ENCODE peak calls at places on chromosome 10, in seven cellular contexts. O is stomach, B is brain microvascular endothelial cell, G is colonic mucosa, J is WTC11, Y is A673, K is neural progenitor cell. P is an unnamed sample.

GRCh38 chr10:5466451-5466996 is 32.8 kb downstream of the CALML5 start:
- DNase-seq in O (peak; percentile 87), B (no peak), G (peak; percentile 90), J (peak; percentile 64), Y (no peak), K (peak; percentile 27), P (peak; percentile 52)

GRCh38 chr10:9792181-9792580 is 1225.5 kb upstream of the CELF2 start:
- DNase-seq in O (no peak), B (peak; percentile 33), G (no peak), J (no peak), Y (no peak), K (no peak), P (no peak)

GRCh38 chr10:132098539-132099421 is 33.0 kb downstream of the JAKMIP3 start:
- DNase-seq in O (peak; percentile 14), B (no peak), G (no peak), J (no peak), Y (no peak), K (no peak), P (no peak)

GRCh38 chr10:130372866-130373265 is 236.7 kb downstream of the GLRX3 start:
- DNase-seq in O (peak; percentile 10), B (no peak), G (no peak), J (no peak), Y (no peak), K (no peak), P (no peak)

GRCh38 chr10:93495654-93496321 is 624 bp upstream of the CEP55 start:
- DNase-seq in O (no peak), B (peak; percentile 26), G (peak; percentile 65), J (peak; percentile 28), Y (peak; percentile 71), K (peak; percentile 63), P (peak; percentile 54)

GRCh38 chr10:13659887-13660544 is 73.3 kb downstream of the PRPF18 start:
- DNase-seq in O (peak; percentile 64), B (no peak), G (peak; percentile 61), J (peak; percentile 70), Y (peak; percentile 69), K (peak; percentile 69), P (peak; percentile 75)

GRCh38 chr10:75402486-75403143 is 1.1 kb upstream of the ZNF503 start:
- DNase-seq in O (peak; percentile 42), B (no peak), G (peak; percentile 45), J (peak; percentile 52), Y (no peak), K (peak; percentile 76), P (peak; percentile 55)

GRCh38 chr10:26642896-26643653 is 54.4 kb upstream of the PDSS1 start:
- DNase-seq in O (no peak), B (no peak), G (no peak), J (peak; percentile 25), Y (no peak), K (no peak), P (no peak)

GRCh38 chr10:3784510-3785250 is at the start of gene KLF6:
- DNase-seq in O (peak; percentile 45), B (no peak), G (peak; percentile 44), J (no peak), Y (peak; percentile 52), K (peak; percentile 67), P (peak; percentile 59)

GRCh38 chr10:79495791-79496190 is 16.5 kb upstream of the EIF5AL1 start:
- DNase-seq in O (no peak), B (no peak), G (no peak), J (no peak), Y (no peak), K (no peak), P (no peak)

GRCh38 chr10:127407551-127407950 is 141.6 kb upstream of the NPS start:
- DNase-seq in O (no peak), B (no peak), G (no peak), J (no peak), Y (peak; percentile 4), K (no peak), P (no peak)

GRCh38 chr10:102831322-102832071 is 5.7 kb downstream of the CYP17A1 start:
- DNase-seq in O (no peak), B (no peak), G (no peak), J (no peak), Y (no peak), K (no peak), P (no peak)

GRCh38 chr10:8951440-8952089 is 897.1 kb downstream of the GATA3 start:
- DNase-seq in O (no peak), B (no peak), G (no peak), J (no peak), Y (no peak), K (no peak), P (no peak)

DNA sequence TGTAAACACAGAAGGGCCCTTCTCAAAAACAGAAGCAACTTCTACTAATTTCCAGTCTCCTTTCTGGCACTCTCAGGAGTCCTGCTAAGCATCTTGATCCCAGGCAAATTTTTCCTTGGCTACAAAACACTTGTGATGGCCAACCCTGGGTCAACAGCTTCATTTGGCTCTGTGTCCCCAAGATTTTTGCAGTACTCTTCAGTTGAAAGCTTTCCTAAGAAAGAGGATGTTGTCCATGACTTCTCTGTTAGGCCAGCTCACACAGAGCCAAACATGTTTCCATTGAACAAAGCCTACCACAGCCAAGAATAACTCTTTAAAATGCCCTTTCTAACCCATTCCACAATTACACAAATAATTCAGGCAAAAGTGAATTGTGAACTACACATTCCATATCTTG is 99.0 kb upstream of the EGR2 start:
- DNase-seq in O (no peak), B (no peak), G (no peak), J (no peak), Y (no peak), K (no peak), P (no peak)
- TF ChIP-seq CTCF in O (no peak), B (no peak), G (no peak), J (no peak), Y (no peak), K (no peak), P (no peak)

GRCh38 chr10:50228672-50229071 is 22.6 kb downstream of the ASAH2 start:
- DNase-seq in O (no peak), B (no peak), G (no peak), J (no peak), Y (no peak), K (no peak), P (no peak)
- TF ChIP-seq CTCF in O (no peak), B (no peak), G (no peak), J (no peak), Y (no peak), K (no peak), P (no peak)

DNA sequence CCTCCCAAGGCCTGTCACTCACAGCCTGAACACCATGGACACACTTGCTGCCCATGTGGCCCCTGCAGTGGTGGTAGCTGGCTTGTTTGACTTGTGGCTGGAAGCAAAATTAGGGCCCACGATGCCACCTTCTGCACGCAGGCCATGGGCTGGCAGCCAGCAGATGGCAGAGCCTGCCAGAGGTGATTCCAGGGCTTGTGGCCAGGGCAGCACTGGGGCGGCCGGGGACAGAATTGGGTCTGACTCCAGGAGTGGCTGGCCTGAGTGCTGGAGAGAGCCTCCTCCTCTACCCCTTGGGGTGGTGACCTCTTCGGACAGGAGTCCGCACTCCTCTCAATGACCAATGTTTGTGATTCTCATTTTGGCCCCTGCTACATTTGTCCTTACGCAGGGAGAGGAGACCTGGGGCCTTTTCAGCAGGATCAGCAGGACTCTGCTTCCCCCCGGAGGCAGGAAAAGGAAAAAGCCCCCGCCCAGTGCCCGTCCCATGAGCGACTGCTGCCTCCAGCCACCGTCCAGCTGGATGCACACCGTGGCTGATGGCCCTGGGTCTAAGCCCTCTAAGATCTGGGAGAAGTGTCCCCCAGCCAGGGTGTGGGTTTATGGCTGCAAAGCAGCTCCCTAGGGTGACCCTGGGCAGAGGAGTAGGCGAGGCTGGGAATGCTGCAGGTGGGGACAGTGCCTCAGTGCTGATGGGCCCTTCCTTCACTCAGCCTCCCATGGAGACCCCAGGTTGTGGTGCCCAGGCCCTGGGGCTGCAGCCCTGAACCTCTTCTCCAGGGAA is 26.5 kb downstream of the DNAJB12 start:
- DNase-seq in O (peak; percentile 85), B (peak; percentile 52), G (peak; percentile 77), J (peak; percentile 78), Y (peak; percentile 65), K (peak; percentile 82), P (peak; percentile 80)
- TF ChIP-seq CTCF in O (peak; percentile 42), B (peak; percentile 81), G (peak; percentile 44), J (peak; percentile 43), Y (peak; percentile 80), K (peak; percentile 67), P (peak; percentile 39)

GRCh38 chr10:70536196-70536920 is 57.8 kb downstream of the PALD1 start:
- DNase-seq in O (no peak), B (no peak), G (no peak), J (no peak), Y (no peak), K (peak; percentile 80), P (no peak)
- TF ChIP-seq CTCF in O (no peak), B (no peak), G (no peak), J (no peak), Y (no peak), K (no peak), P (no peak)

GRCh38 chr10:51063166-51063565 is 11.1 kb upstream of the PRKG1 start:
- DNase-seq in O (no peak), B (no peak), G (no peak), J (no peak), Y (no peak), K (no peak), P (no peak)
- TF ChIP-seq CTCF in O (no peak), B (no peak), G (no peak), J (no peak), Y (no peak), K (no peak), P (no peak)

GRCh38 chr10:24850726-24851300 is 101.6 kb downstream of the PRTFDC1 start:
- DNase-seq in O (no peak), B (no peak), G (no peak), J (no peak), Y (peak; percentile 43), K (no peak), P (no peak)
- TF ChIP-seq CTCF in O (no peak), B (peak; percentile 11), G (no peak), J (no peak), Y (no peak), K (no peak), P (no peak)

DNA sequence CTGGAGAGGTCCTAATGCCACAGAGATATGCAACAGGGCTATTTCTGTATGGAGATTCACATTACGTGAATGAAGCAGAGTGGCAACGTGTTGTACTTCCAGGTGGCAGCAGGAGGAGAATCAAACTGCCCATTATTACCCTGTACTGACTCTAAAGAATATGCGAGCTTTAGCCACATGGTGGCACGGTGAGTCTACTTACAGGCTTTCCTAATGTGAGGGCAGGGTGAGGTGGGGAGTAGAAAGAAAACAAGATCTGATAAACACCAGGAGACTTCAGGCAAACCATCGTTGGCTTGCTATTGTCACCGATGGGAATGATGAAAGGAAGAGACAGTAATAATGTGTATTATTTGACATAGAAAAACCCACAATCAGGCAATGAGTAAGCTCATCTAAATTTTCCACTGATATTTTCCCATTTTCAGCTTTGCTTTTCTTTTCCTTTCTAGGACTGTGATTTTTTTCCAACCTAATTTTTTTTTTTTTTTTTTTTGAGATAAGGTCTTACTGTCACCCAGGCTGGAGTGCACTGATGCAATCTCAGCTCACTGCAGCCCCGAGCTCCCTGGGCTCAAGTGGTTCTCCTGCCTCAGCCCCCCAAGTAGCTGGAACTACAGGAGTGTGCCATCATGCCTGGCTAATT is 164.3 kb downstream of the BTAF1 start:
- DNase-seq in O (peak; percentile 76), B (peak; percentile 79), G (peak; percentile 76), J (peak; percentile 75), Y (peak; percentile 88), K (peak; percentile 85), P (peak; percentile 64)
- TF ChIP-seq CTCF in O (peak; percentile 64), B (peak; percentile 86), G (peak; percentile 61), J (peak; percentile 48), Y (peak; percentile 79), K (peak; percentile 80), P (peak; percentile 64)